ENCODE peak calls at places on chromosomes 5 and 9, in five cellular contexts. One of them, this sample, is unnamed.

GRCh38 chr9:106450549-106450948 is 412.4 kb upstream of the ZNF462 start:
- DNase-seq in mucosa of descending colon: no peak
- DNase-seq in neuronal stem cell: no peak
- DNase-seq in HepG2: no peak
- DNase-seq in CD8-positive, alpha-beta T cell: no peak
- DNase-seq in this sample: no peak

GRCh38 chr5:135188233-135188909 is 154.3 kb upstream of the PITX1 start:
- DNase-seq in mucosa of descending colon: no peak
- DNase-seq in neuronal stem cell: no peak
- DNase-seq in HepG2: no peak
- DNase-seq in CD8-positive, alpha-beta T cell: no peak
- DNase-seq in this sample: no peak

GRCh38 chr5:135877570-135878155 is 18.0 kb downstream of the IL9 start:
- DNase-seq in mucosa of descending colon: no peak
- DNase-seq in neuronal stem cell: no peak
- DNase-seq in HepG2: no peak
- DNase-seq in CD8-positive, alpha-beta T cell: no peak
- DNase-seq in this sample: no peak

GRCh38 chr9:34710023-34710422 is at the start of gene CCL21:
- DNase-seq in mucosa of descending colon: no peak
- DNase-seq in neuronal stem cell: no peak
- DNase-seq in HepG2: no peak
- DNase-seq in CD8-positive, alpha-beta T cell: no peak
- DNase-seq in this sample: peak

GRCh38 chr9:122904466-122904822 is 715 bp downstream of the RC3H2 start:
- DNase-seq in mucosa of descending colon: peak
- DNase-seq in neuronal stem cell: no peak
- DNase-seq in HepG2: peak
- DNase-seq in CD8-positive, alpha-beta T cell: no peak
- DNase-seq in this sample: no peak

GRCh38 chr5:142756576-142756975 is 13.6 kb upstream of the ARHGAP26 start:
- DNase-seq in mucosa of descending colon: no peak
- DNase-seq in neuronal stem cell: no peak
- DNase-seq in HepG2: no peak
- DNase-seq in CD8-positive, alpha-beta T cell: no peak
- DNase-seq in this sample: no peak

GRCh38 chr9:112361602-112362001 is 18.3 kb upstream of the HSDL2 start:
- DNase-seq in mucosa of descending colon: no peak
- DNase-seq in neuronal stem cell: no peak
- DNase-seq in HepG2: peak
- DNase-seq in CD8-positive, alpha-beta T cell: no peak
- DNase-seq in this sample: no peak

GRCh38 chr5:157252741-157253465 is 13.0 kb upstream of the CYFIP2 start:
- DNase-seq in mucosa of descending colon: peak
- DNase-seq in neuronal stem cell: no peak
- DNase-seq in HepG2: no peak
- DNase-seq in CD8-positive, alpha-beta T cell: peak
- DNase-seq in this sample: no peak

GRCh38 chr5:143066556-143067281 is 296.5 kb downstream of the ARHGAP26 start:
- DNase-seq in mucosa of descending colon: peak
- DNase-seq in neuronal stem cell: no peak
- DNase-seq in HepG2: no peak
- DNase-seq in CD8-positive, alpha-beta T cell: no peak
- DNase-seq in this sample: no peak

GRCh38 chr5:88144219-88145040 is 124.2 kb downstream of the TMEM161B start:
- DNase-seq in mucosa of descending colon: no peak
- DNase-seq in neuronal stem cell: peak
- DNase-seq in HepG2: no peak
- DNase-seq in CD8-positive, alpha-beta T cell: no peak
- DNase-seq in this sample: no peak
- H3K4me3 ChIP-seq in mucosa of descending colon: no peak
- H3K4me3 ChIP-seq in neuronal stem cell: no peak
- H3K4me3 ChIP-seq in HepG2: no peak
- H3K4me3 ChIP-seq in CD8-positive, alpha-beta T cell: no peak
- H3K4me3 ChIP-seq in this sample: no peak

GRCh38 chr5:64165500-64166200 is at the start of gene RNF180:
- DNase-seq in mucosa of descending colon: peak
- DNase-seq in neuronal stem cell: peak
- DNase-seq in HepG2: no peak
- DNase-seq in CD8-positive, alpha-beta T cell: no peak
- DNase-seq in this sample: no peak
- H3K4me3 ChIP-seq in mucosa of descending colon: peak
- H3K4me3 ChIP-seq in neuronal stem cell: peak
- H3K4me3 ChIP-seq in HepG2: peak
- H3K4me3 ChIP-seq in CD8-positive, alpha-beta T cell: no peak
- H3K4me3 ChIP-seq in this sample: peak

GRCh38 chr5:43300112-43300511 is 13.1 kb downstream of the HMGCS1 start:
- DNase-seq in mucosa of descending colon: no peak
- DNase-seq in neuronal stem cell: no peak
- DNase-seq in HepG2: no peak
- DNase-seq in CD8-positive, alpha-beta T cell: no peak
- DNase-seq in this sample: no peak

GRCh38 chr5:43301653-43302091 is 11.5 kb downstream of the HMGCS1 start:
- DNase-seq in mucosa of descending colon: no peak
- DNase-seq in neuronal stem cell: no peak
- DNase-seq in HepG2: no peak
- DNase-seq in CD8-positive, alpha-beta T cell: no peak
- DNase-seq in this sample: no peak

GRCh38 chr5:43303242-43303641 is 10.0 kb downstream of the HMGCS1 start:
- DNase-seq in mucosa of descending colon: no peak
- DNase-seq in neuronal stem cell: no peak
- DNase-seq in HepG2: no peak
- DNase-seq in CD8-positive, alpha-beta T cell: no peak
- DNase-seq in this sample: no peak

GRCh38 chr5:43305948-43306563 is 7.2 kb downstream of the HMGCS1 start:
- DNase-seq in mucosa of descending colon: no peak
- DNase-seq in neuronal stem cell: no peak
- DNase-seq in HepG2: peak
- DNase-seq in CD8-positive, alpha-beta T cell: no peak
- DNase-seq in this sample: no peak

DNA sequence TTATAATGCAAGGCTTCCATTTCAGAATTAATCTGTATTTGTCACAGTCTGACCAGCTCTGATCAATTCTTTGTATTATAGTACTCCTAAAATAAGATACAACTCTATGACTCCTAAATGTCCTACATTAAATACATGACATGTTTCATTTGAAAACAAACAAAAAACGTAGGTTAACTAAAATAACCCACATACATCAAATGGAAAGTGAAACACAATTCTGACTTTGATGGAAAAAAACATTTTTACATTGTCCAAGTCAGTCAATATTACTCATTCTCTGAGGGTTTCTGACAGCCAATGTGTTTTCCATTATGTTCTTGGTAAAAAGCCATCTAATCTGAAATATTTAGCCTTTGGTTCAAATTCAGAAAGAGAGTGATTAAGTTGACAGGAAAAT is 8.7 kb downstream of the HMGCS1 start:
- DNase-seq in mucosa of descending colon: no peak
- DNase-seq in neuronal stem cell: no peak
- DNase-seq in HepG2: no peak
- DNase-seq in CD8-positive, alpha-beta T cell: no peak
- DNase-seq in this sample: no peak
- H3K4me3 ChIP-seq in mucosa of descending colon: no peak
- H3K4me3 ChIP-seq in neuronal stem cell: no peak
- H3K4me3 ChIP-seq in HepG2: no peak
- H3K4me3 ChIP-seq in CD8-positive, alpha-beta T cell: no peak
- H3K4me3 ChIP-seq in this sample: no peak

DNA sequence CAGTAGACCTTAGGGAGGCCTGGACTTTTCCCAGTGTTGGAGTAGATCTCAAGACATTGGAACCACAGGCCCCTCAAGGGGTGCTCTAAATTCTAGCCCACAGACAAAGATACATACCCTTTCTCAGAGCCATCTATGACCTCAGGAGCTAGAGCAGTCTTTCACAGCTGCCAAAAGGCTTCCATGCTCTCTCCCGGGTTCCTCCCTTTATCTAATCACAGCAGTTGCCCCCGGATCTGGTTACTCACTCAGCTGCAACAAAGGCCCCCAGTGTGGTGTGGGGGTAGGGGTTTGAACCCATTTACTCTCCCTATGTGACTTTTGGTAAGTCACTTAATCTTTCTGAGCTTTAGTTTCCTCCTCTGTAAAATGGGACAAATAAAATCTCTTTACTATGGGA is 27.0 kb downstream of the POU4F3 start:
- DNase-seq in mucosa of descending colon: no peak
- DNase-seq in neuronal stem cell: no peak
- DNase-seq in HepG2: no peak
- DNase-seq in CD8-positive, alpha-beta T cell: no peak
- DNase-seq in this sample: no peak
- H3K4me3 ChIP-seq in mucosa of descending colon: no peak
- H3K4me3 ChIP-seq in neuronal stem cell: no peak
- H3K4me3 ChIP-seq in HepG2: no peak
- H3K4me3 ChIP-seq in CD8-positive, alpha-beta T cell: no peak
- H3K4me3 ChIP-seq in this sample: no peak

GRCh38 chr5:69149676-69150010 is 17.3 kb upstream of the CCNB1 start:
- DNase-seq in mucosa of descending colon: no peak
- DNase-seq in neuronal stem cell: no peak
- DNase-seq in HepG2: no peak
- DNase-seq in CD8-positive, alpha-beta T cell: no peak
- DNase-seq in this sample: no peak
- H3K4me3 ChIP-seq in mucosa of descending colon: no peak
- H3K4me3 ChIP-seq in neuronal stem cell: no peak
- H3K4me3 ChIP-seq in HepG2: no peak
- H3K4me3 ChIP-seq in CD8-positive, alpha-beta T cell: no peak
- H3K4me3 ChIP-seq in this sample: no peak